ENCODE peak calls at places on chromosomes 4 and X, in nine cellular contexts. S is CD8-positive, alpha-beta memory T cell; O is fibroblast of mammary gland; T is stimulated activated CD4-positive, alpha-beta T cell treated with anti-CD3 and anti-CD28 coated beads, Interleukin-15, amount 100 ng/mL, for 1 hour; J is GDM1; B is G401; X is HT-29; Y is NCI-H2029 treated with DMSO at 0.1 percent for 48 hours; P is HCT116. G is an unnamed sample.

GRCh38 chr4:123443401-123444297 is 47.1 kb downstream of the SPRY1 start:
- DNase-seq in P (no peak), O (no peak), S (no peak), Y (no peak), J (peak; percentile 37), T (no peak), B (no peak), X (no peak), G (no peak)

GRCh38 chr4:82629238-82630000 is 67.6 kb upstream of the TMEM150C start:
- DNase-seq in S (no peak), O (peak; percentile 59), X (no peak), J (no peak), T (no peak), Y (no peak), P (no peak), B (no peak), G (no peak)

GRCh38 chr4:113457886-113458285 is 303.7 kb downstream of the CAMK2D start:
- DNase-seq in T (no peak), S (no peak), Y (peak; percentile 37), B (no peak), J (no peak), X (no peak), O (no peak), P (no peak), G (no peak)

GRCh38 chr4:925171-925570 is 6.9 kb downstream of the GAK start:
- DNase-seq in T (no peak), X (no peak), Y (no peak), B (no peak), O (no peak), J (no peak), P (no peak), S (no peak), G (no peak)

GRCh38 chr4:945274-946102 is 13.2 kb downstream of the TMEM175 start:
- DNase-seq in B (no peak), X (no peak), P (no peak), S (no peak), T (no peak), Y (no peak), J (no peak), O (no peak), G (no peak)

GRCh38 chr4:20356565-20356964 is 104.9 kb downstream of the SLIT2 start:
- DNase-seq in J (no peak), P (no peak), X (no peak), S (no peak), T (no peak), B (peak; percentile 13), O (no peak), Y (peak; percentile 80), G (peak; percentile 16)

GRCh38 chr4:185541251-185541671 is 6.0 kb upstream of the PDLIM3 start:
- DNase-seq in T (no peak), B (no peak), Y (no peak), J (no peak), S (no peak), X (no peak), O (no peak), P (no peak), G (no peak)

GRCh38 chr4:70842761-70843435 is 3.2 kb upstream of the GRSF1 start:
- DNase-seq in J (no peak), Y (no peak), B (no peak), P (no peak), X (no peak), S (no peak), O (no peak), T (no peak), G (no peak)

GRCh38 chr4:123350191-123350544 is 46.4 kb upstream of the SPRY1 start:
- DNase-seq in X (peak; percentile 80), P (peak; percentile 16), Y (no peak), O (peak; percentile 18), J (peak; percentile 12), B (peak; percentile 47), S (no peak), T (no peak), G (no peak)

GRCh38 chr4:111449657-111450056 is 695.6 kb upstream of the FAM241A start:
- DNase-seq in O (no peak), T (no peak), S (no peak), B (no peak), Y (no peak), P (no peak), X (no peak), J (no peak), G (no peak)

GRCh38 chrX:131677655-131678628 is 134.1 kb downstream of the OR13H1 start:
- DNase-seq in S (no peak), X (peak; percentile 65), B (peak; percentile 1), O (peak; percentile 29), T (peak; percentile 5), Y (no peak), P (peak; percentile 18), J (peak; percentile 7), G (no peak)

GRCh38 chr4:8580321-8581093 is at the start of gene GPR78:
- DNase-seq in X (no peak), T (peak; percentile 7), J (no peak), Y (no peak), B (no peak), O (peak; percentile 42), S (no peak), P (no peak), G (no peak)

GRCh38 chr4:87121332-87122065 is 98.9 kb downstream of the KLHL8 start:
- DNase-seq in B (no peak), Y (no peak), S (no peak), J (no peak), T (no peak), P (no peak), X (no peak), O (peak; percentile 61), G (no peak)

GRCh38 chr4:95764961-95765360 is 74.9 kb upstream of the PDHA2 start:
- DNase-seq in B (no peak), X (no peak), Y (no peak), S (no peak), O (no peak), P (no peak), T (no peak), J (no peak), G (no peak)

GRCh38 chr4:86036729-86037128 is 323.1 kb downstream of the MAPK10 start:
- DNase-seq in B (no peak), S (no peak), X (no peak), T (no peak), J (no peak), O (peak; percentile 41), P (no peak), Y (peak; percentile 72), G (no peak)

GRCh38 chrX:40755291-40756249 is 20.2 kb upstream of the MED14 start:
- DNase-seq in J (no peak), O (peak; percentile 33), X (no peak), S (no peak), P (no peak), T (no peak), Y (no peak), B (peak; percentile 78), G (no peak)

GRCh38 chrX:66012094-66012534 is 27.8 kb downstream of the VSIG4 start:
- DNase-seq in B (no peak), J (peak; percentile 75), Y (no peak), P (no peak), X (no peak), O (no peak), T (no peak), S (no peak), G (no peak)

GRCh38 chr4:93480452-93480851 is 348.1 kb upstream of the ATOH1 start:
- DNase-seq in Y (no peak), O (no peak), S (no peak), B (no peak), T (no peak), P (peak; percentile 15), X (no peak), J (no peak), G (no peak)